ENCODE peak calls at places on chromosomes 16 and 17, in five cellular contexts. One of them, this sample, is unnamed.

GRCh38 chr16:46620265-46621005 is 744 bp downstream of the SHCBP1 start:
- DNase-seq in pancreas: no peak
- DNase-seq in CD4-positive, alpha-beta T cell: no peak
- DNase-seq in GM13977: peak
- DNase-seq in vagina: no peak
- DNase-seq in this sample: no peak

GRCh38 chr17:4230142-4230541 is 33.6 kb downstream of the ANKFY1 start:
- DNase-seq in GM13977: no peak
- DNase-seq in pancreas: peak
- DNase-seq in vagina: peak
- DNase-seq in CD4-positive, alpha-beta T cell: no peak
- DNase-seq in this sample: no peak

GRCh38 chr16:19696312-19696711 is 21.7 kb downstream of the KNOP1 start:
- DNase-seq in CD4-positive, alpha-beta T cell: peak
- DNase-seq in GM13977: no peak
- DNase-seq in pancreas: peak
- DNase-seq in vagina: no peak
- DNase-seq in this sample: no peak

GRCh38 chr17:44976198-44976597 is 8.1 kb upstream of the C1QL1 start:
- DNase-seq in CD4-positive, alpha-beta T cell: no peak
- DNase-seq in GM13977: no peak
- DNase-seq in pancreas: no peak
- DNase-seq in vagina: no peak
- DNase-seq in this sample: no peak

GRCh38 chr16:25656639-25657038 is 35.1 kb upstream of the HS3ST4 start:
- DNase-seq in pancreas: no peak
- DNase-seq in vagina: no peak
- DNase-seq in CD4-positive, alpha-beta T cell: no peak
- DNase-seq in GM13977: no peak
- DNase-seq in this sample: no peak

GRCh38 chr17:38464251-38464722 is 36.0 kb downstream of the ARHGAP23 start:
- DNase-seq in CD4-positive, alpha-beta T cell: no peak
- DNase-seq in GM13977: peak
- DNase-seq in pancreas: no peak
- DNase-seq in vagina: no peak
- DNase-seq in this sample: no peak

GRCh38 chr16:200388-200787 is 20.1 kb downstream of the HBQ1 start:
- DNase-seq in vagina: no peak
- DNase-seq in GM13977: no peak
- DNase-seq in pancreas: no peak
- DNase-seq in CD4-positive, alpha-beta T cell: no peak
- DNase-seq in this sample: no peak

GRCh38 chr17:77375917-77376651 is 235.3 kb downstream of the SEC14L1 start:
- DNase-seq in pancreas: no peak
- DNase-seq in CD4-positive, alpha-beta T cell: peak
- DNase-seq in vagina: no peak
- DNase-seq in GM13977: peak
- DNase-seq in this sample: no peak

GRCh38 chr17:30567231-30568116 is 90.3 kb downstream of the GOSR1 start:
- DNase-seq in GM13977: no peak
- DNase-seq in vagina: no peak
- DNase-seq in CD4-positive, alpha-beta T cell: no peak
- DNase-seq in pancreas: no peak
- DNase-seq in this sample: no peak

GRCh38 chr17:34091975-34092374 is 163.1 kb upstream of the CCL2 start:
- DNase-seq in CD4-positive, alpha-beta T cell: no peak
- DNase-seq in vagina: peak
- DNase-seq in pancreas: no peak
- DNase-seq in GM13977: no peak
- DNase-seq in this sample: no peak

GRCh38 chr17:34095101-34095500 is 160.0 kb upstream of the CCL2 start:
- DNase-seq in vagina: peak
- DNase-seq in CD4-positive, alpha-beta T cell: no peak
- DNase-seq in GM13977: no peak
- DNase-seq in pancreas: no peak
- DNase-seq in this sample: no peak

DNA sequence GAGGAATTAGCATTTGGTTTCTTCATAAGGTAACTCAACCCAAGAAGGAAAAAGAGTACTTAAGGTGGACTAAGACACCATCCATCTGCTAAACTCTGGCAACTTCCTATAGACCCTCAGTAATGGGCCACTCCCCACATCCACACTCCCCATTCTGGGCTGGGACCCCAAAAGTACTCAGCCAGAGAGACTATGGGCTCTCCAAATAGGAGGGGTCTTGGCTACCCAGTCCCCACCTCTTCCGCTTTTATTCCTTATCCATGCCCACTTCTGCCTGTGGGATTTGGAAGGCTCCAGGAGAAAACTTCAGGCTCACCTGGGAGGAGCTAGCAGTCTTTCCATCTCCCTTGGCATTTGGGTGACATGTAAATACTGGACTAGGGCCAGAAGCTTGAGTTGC is 164.5 kb upstream of the CCL2 start:
- DNase-seq in vagina: peak
- DNase-seq in GM13977: no peak
- DNase-seq in pancreas: no peak
- DNase-seq in CD4-positive, alpha-beta T cell: no peak
- DNase-seq in this sample: no peak
- TF ChIP-seq CTCF in vagina: no peak
- TF ChIP-seq CTCF in GM13977: no peak
- TF ChIP-seq CTCF in pancreas: no peak
- TF ChIP-seq CTCF in CD4-positive, alpha-beta T cell: no peak
- TF ChIP-seq CTCF in this sample: no peak

GRCh38 chr17:18323007-18323406 is 7.9 kb downstream of the SMCR8 start:
- DNase-seq in GM13977: no peak
- DNase-seq in CD4-positive, alpha-beta T cell: no peak
- DNase-seq in vagina: no peak
- DNase-seq in pancreas: no peak
- DNase-seq in this sample: no peak
- TF ChIP-seq CTCF in GM13977: no peak
- TF ChIP-seq CTCF in CD4-positive, alpha-beta T cell: no peak
- TF ChIP-seq CTCF in vagina: no peak
- TF ChIP-seq CTCF in pancreas: no peak
- TF ChIP-seq CTCF in this sample: peak

DNA sequence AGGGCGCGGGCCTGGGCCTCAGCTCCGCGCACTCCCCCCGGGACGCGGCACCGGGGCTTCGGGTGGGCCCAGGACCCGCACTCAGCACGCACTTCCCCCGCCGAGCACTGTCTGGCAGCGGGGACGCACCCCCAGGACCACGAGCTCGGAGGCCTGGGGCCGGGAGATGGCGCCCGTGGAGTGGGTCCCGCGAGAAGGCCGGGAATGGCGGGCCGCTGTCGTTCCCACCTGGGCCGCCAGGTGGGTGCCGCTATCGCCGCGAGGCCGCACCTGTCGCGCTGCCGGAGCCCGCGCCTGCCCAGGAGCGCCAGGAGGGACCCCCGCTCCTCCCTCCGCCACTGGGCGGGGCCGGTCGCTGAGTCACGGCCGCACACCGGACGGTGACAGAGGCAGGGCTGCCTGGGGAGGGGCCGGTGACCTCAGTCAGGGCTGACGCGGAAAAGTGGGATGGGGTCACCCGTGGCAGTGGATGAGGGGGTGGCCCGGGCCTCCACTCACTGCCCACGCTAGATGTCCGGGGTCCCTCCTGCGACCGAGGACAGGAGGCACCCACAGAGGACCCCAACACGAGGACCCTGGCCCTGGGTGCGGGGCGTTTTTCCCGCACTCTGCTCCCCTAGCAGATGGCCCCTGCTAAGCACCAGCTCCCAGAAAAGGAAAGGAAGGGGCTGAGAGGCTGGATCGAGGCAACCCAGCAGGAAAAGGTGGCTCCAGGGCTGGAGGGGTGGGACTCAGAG is 6.9 kb upstream of the ACTG1 start:
- DNase-seq in GM13977: peak
- DNase-seq in pancreas: peak
- DNase-seq in vagina: no peak
- DNase-seq in CD4-positive, alpha-beta T cell: peak
- DNase-seq in this sample: peak
- TF ChIP-seq CTCF in GM13977: peak
- TF ChIP-seq CTCF in pancreas: peak
- TF ChIP-seq CTCF in vagina: peak
- TF ChIP-seq CTCF in CD4-positive, alpha-beta T cell: peak
- TF ChIP-seq CTCF in this sample: peak

GRCh38 chr16:12387311-12387710 is 410.8 kb downstream of the SNX29 start:
- DNase-seq in vagina: no peak
- DNase-seq in GM13977: no peak
- DNase-seq in CD4-positive, alpha-beta T cell: no peak
- DNase-seq in pancreas: no peak
- DNase-seq in this sample: no peak
- TF ChIP-seq CTCF in vagina: no peak
- TF ChIP-seq CTCF in GM13977: no peak
- TF ChIP-seq CTCF in CD4-positive, alpha-beta T cell: no peak
- TF ChIP-seq CTCF in pancreas: no peak
- TF ChIP-seq CTCF in this sample: no peak

GRCh38 chr16:2170080-2170479 is 14.5 kb downstream of the TRAF7 start:
- DNase-seq in pancreas: no peak
- DNase-seq in CD4-positive, alpha-beta T cell: no peak
- DNase-seq in vagina: no peak
- DNase-seq in GM13977: no peak
- DNase-seq in this sample: no peak
- TF ChIP-seq CTCF in pancreas: no peak
- TF ChIP-seq CTCF in CD4-positive, alpha-beta T cell: no peak
- TF ChIP-seq CTCF in vagina: no peak
- TF ChIP-seq CTCF in GM13977: no peak
- TF ChIP-seq CTCF in this sample: no peak

DNA sequence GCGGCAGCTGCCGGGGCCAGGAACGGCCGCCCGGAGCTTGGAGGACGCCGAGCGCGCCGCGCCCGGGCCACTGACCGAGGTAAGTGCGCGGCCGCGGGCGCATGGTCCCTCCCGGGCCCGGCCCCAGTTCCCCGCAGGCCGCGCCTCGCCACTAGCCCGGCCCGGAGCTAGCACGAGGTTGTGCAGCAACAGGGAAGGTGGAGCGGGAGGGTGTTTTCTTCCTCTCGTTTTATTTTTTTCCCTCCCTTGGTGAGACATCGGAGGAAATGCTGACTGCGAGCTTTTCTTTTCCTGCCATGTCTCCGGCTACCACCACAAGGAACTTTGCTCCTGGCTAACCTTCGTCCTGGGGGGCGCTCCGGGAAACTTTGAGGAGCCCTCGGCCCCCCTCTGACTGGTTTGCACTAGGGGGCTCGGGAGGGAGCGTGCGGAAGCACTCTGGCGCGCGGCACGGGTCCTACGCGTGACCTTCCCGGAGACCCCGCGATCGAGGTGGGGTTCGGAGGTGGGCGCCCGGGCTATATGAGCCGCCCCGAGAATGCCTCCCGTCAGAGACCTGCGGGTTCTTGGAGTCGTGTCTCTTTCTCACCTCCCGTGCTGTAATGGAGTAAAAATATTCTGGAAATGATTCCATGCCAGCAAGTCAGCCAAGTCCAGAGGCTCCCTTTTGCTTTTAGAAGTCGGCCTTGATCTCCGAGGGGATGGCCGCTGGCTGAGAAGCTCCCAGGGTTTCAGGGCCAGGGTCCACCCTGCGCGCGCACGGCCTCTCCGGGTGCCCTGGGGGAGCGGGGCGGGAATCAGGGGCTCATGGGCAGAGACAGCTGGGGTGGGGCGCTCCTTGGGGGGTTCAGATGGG is 906 bp downstream of the KCNJ12 start:
- DNase-seq in CD4-positive, alpha-beta T cell: no peak
- DNase-seq in vagina: no peak
- DNase-seq in pancreas: no peak
- DNase-seq in GM13977: no peak
- DNase-seq in this sample: no peak
- TF ChIP-seq CTCF in CD4-positive, alpha-beta T cell: no peak
- TF ChIP-seq CTCF in vagina: no peak
- TF ChIP-seq CTCF in pancreas: no peak
- TF ChIP-seq CTCF in GM13977: no peak
- TF ChIP-seq CTCF in this sample: no peak

DNA sequence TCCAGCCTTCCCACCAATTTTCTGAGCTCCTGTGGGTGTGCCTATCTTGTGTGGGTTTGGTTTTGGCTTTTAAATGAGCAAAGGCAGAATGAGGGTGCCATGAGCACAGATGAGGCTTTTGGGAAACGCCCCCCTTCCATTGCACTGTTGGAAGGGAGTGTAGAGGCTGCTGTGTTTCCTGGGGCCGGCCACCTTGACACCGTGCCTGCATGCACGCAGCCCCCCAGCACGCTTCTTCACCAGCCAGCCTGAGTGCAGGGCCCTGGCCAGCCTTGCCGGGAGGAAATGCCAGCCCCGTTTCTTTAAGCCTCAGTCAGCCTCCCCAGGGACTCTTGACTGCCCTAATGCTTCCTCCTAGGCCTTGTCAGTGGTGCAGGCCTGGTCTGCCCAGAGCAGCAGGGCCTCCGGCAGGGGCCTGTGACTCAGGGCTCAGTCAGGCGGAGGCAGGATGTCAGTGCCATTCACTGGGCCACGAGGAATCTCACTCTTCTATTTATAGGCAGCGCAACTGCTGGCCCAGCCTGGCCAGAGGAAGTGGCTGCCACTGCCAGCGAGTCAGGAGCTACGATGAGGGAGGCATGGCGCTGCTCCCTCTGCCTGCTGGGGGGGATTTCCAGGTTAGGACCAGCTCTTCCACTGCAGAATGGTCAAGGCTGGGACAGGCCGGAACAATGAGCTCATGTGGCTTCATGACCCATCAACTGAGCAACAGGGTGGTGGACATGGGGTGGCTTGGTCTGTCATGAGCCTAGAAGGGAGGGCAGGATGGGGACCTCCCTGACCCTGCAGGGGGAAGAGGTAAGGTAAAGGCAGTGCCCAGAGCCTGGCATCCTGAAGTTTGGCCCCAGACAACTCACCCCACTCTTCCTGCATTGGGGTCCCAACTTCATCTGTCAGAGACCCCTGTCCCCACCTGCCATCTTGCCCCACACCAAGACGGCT is 205.2 kb downstream of the RAB11FIP4 start:
- DNase-seq in CD4-positive, alpha-beta T cell: no peak
- DNase-seq in GM13977: peak
- DNase-seq in vagina: peak
- DNase-seq in pancreas: no peak
- DNase-seq in this sample: peak
- TF ChIP-seq CTCF in CD4-positive, alpha-beta T cell: no peak
- TF ChIP-seq CTCF in GM13977: no peak
- TF ChIP-seq CTCF in vagina: no peak
- TF ChIP-seq CTCF in pancreas: no peak
- TF ChIP-seq CTCF in this sample: no peak

GRCh38 chr17:60615840-60616239 is 15.8 kb downstream of the PPM1D start:
- DNase-seq in vagina: no peak
- DNase-seq in pancreas: no peak
- DNase-seq in GM13977: no peak
- DNase-seq in CD4-positive, alpha-beta T cell: no peak
- DNase-seq in this sample: no peak
- TF ChIP-seq CTCF in vagina: no peak
- TF ChIP-seq CTCF in pancreas: no peak
- TF ChIP-seq CTCF in GM13977: no peak
- TF ChIP-seq CTCF in CD4-positive, alpha-beta T cell: no peak
- TF ChIP-seq CTCF in this sample: no peak